ENCODE peak calls at places on chromosomes 6 and 20, in five cellular contexts. One of them, this sample, is unnamed.

GRCh38 chr6:125346143-125346925 is 44.6 kb upstream of the HDDC2 start:
- DNase-seq in cardiac muscle cell: no peak
- DNase-seq in activated CD8-positive, alpha-beta T cell treated with anti-CD3 and anti-CD28 coated beads, Interleukin-2, amount 10 ng/mL, durations not matched to agents 7 days and 5 days: no peak
- DNase-seq in psoas muscle: no peak
- DNase-seq in activated gamma-delta T cell treated with Interleukin-2 at 50 U/mL for 16 hours: no peak
- DNase-seq in this sample: no peak

GRCh38 chr20:3431109-3431508 is 23.6 kb upstream of the DNAAF9 start:
- DNase-seq in cardiac muscle cell: no peak
- DNase-seq in activated CD8-positive, alpha-beta T cell treated with anti-CD3 and anti-CD28 coated beads, Interleukin-2, amount 10 ng/mL, durations not matched to agents 7 days and 5 days: no peak
- DNase-seq in psoas muscle: no peak
- DNase-seq in activated gamma-delta T cell treated with Interleukin-2 at 50 U/mL for 16 hours: no peak
- DNase-seq in this sample: no peak

GRCh38 chr20:64102647-64103354 is 4.6 kb downstream of the NPBWR2 start:
- DNase-seq in cardiac muscle cell: no peak
- DNase-seq in activated CD8-positive, alpha-beta T cell treated with anti-CD3 and anti-CD28 coated beads, Interleukin-2, amount 10 ng/mL, durations not matched to agents 7 days and 5 days: no peak
- DNase-seq in psoas muscle: peak
- DNase-seq in activated gamma-delta T cell treated with Interleukin-2 at 50 U/mL for 16 hours: no peak
- DNase-seq in this sample: no peak

GRCh38 chr20:34017610-34018009 is 23.9 kb downstream of the RALY start:
- DNase-seq in cardiac muscle cell: peak
- DNase-seq in activated CD8-positive, alpha-beta T cell treated with anti-CD3 and anti-CD28 coated beads, Interleukin-2, amount 10 ng/mL, durations not matched to agents 7 days and 5 days: no peak
- DNase-seq in psoas muscle: no peak
- DNase-seq in activated gamma-delta T cell treated with Interleukin-2 at 50 U/mL for 16 hours: no peak
- DNase-seq in this sample: no peak

GRCh38 chr6:45843848-45844521 is 171.7 kb downstream of the CLIC5 start:
- DNase-seq in cardiac muscle cell: peak
- DNase-seq in activated CD8-positive, alpha-beta T cell treated with anti-CD3 and anti-CD28 coated beads, Interleukin-2, amount 10 ng/mL, durations not matched to agents 7 days and 5 days: no peak
- DNase-seq in psoas muscle: peak
- DNase-seq in activated gamma-delta T cell treated with Interleukin-2 at 50 U/mL for 16 hours: no peak
- DNase-seq in this sample: no peak

GRCh38 chr6:114342826-114343781 is at the start of gene HS3ST5:
- DNase-seq in cardiac muscle cell: peak
- DNase-seq in activated CD8-positive, alpha-beta T cell treated with anti-CD3 and anti-CD28 coated beads, Interleukin-2, amount 10 ng/mL, durations not matched to agents 7 days and 5 days: peak
- DNase-seq in psoas muscle: peak
- DNase-seq in activated gamma-delta T cell treated with Interleukin-2 at 50 U/mL for 16 hours: no peak
- DNase-seq in this sample: peak

GRCh38 chr6:170292778-170293164 is 1.9 kb upstream of the DLL1 start:
- DNase-seq in cardiac muscle cell: no peak
- DNase-seq in activated CD8-positive, alpha-beta T cell treated with anti-CD3 and anti-CD28 coated beads, Interleukin-2, amount 10 ng/mL, durations not matched to agents 7 days and 5 days: no peak
- DNase-seq in psoas muscle: no peak
- DNase-seq in activated gamma-delta T cell treated with Interleukin-2 at 50 U/mL for 16 hours: no peak
- DNase-seq in this sample: peak

GRCh38 chr6:56242343-56242742 is 5.0 kb downstream of the COL21A1 start:
- DNase-seq in cardiac muscle cell: no peak
- DNase-seq in activated CD8-positive, alpha-beta T cell treated with anti-CD3 and anti-CD28 coated beads, Interleukin-2, amount 10 ng/mL, durations not matched to agents 7 days and 5 days: no peak
- DNase-seq in psoas muscle: no peak
- DNase-seq in activated gamma-delta T cell treated with Interleukin-2 at 50 U/mL for 16 hours: no peak
- DNase-seq in this sample: no peak

GRCh38 chr6:85354761-85355618 is 94.9 kb upstream of the NT5E start:
- DNase-seq in cardiac muscle cell: peak
- DNase-seq in activated CD8-positive, alpha-beta T cell treated with anti-CD3 and anti-CD28 coated beads, Interleukin-2, amount 10 ng/mL, durations not matched to agents 7 days and 5 days: peak
- DNase-seq in psoas muscle: peak
- DNase-seq in activated gamma-delta T cell treated with Interleukin-2 at 50 U/mL for 16 hours: peak
- DNase-seq in this sample: peak

GRCh38 chr20:50339196-50339901 is 148.7 kb downstream of the CEBPB start:
- DNase-seq in cardiac muscle cell: peak
- DNase-seq in activated CD8-positive, alpha-beta T cell treated with anti-CD3 and anti-CD28 coated beads, Interleukin-2, amount 10 ng/mL, durations not matched to agents 7 days and 5 days: no peak
- DNase-seq in psoas muscle: no peak
- DNase-seq in activated gamma-delta T cell treated with Interleukin-2 at 50 U/mL for 16 hours: no peak
- DNase-seq in this sample: no peak

GRCh38 chr6:87583822-87584221 is 6.0 kb downstream of the RARS2 start:
- DNase-seq in cardiac muscle cell: no peak
- DNase-seq in activated CD8-positive, alpha-beta T cell treated with anti-CD3 and anti-CD28 coated beads, Interleukin-2, amount 10 ng/mL, durations not matched to agents 7 days and 5 days: no peak
- DNase-seq in psoas muscle: no peak
- DNase-seq in activated gamma-delta T cell treated with Interleukin-2 at 50 U/mL for 16 hours: no peak
- DNase-seq in this sample: no peak

GRCh38 chr6:43984442-43985321 is 142.6 kb downstream of the MRPL14 start:
- DNase-seq in cardiac muscle cell: peak
- DNase-seq in activated CD8-positive, alpha-beta T cell treated with anti-CD3 and anti-CD28 coated beads, Interleukin-2, amount 10 ng/mL, durations not matched to agents 7 days and 5 days: no peak
- DNase-seq in psoas muscle: peak
- DNase-seq in activated gamma-delta T cell treated with Interleukin-2 at 50 U/mL for 16 hours: no peak
- DNase-seq in this sample: no peak

This sample was measured in HuH-7.5.